ENCODE peak calls at places on chromosome 1, in seven cellular contexts. One of them, this sample, is unnamed.

GRCh38 chr1:216641669-216642460 is 81.4 kb downstream of the ESRRG start:
- DNase-seq in H1: no peak
- DNase-seq in upper lobe of right lung: no peak
- DNase-seq in GM23248: no peak
- DNase-seq in Karpas-422: peak; percentile 43
- DNase-seq in small intestine: no peak
- DNase-seq in mesendoderm: no peak
- DNase-seq in this sample: no peak

GRCh38 chr1:117093870-117094621 is 27.5 kb downstream of the TRIM45 start:
- DNase-seq in GM23248: peak; percentile 78
- DNase-seq in small intestine: peak; percentile 66
- DNase-seq in H1: no peak
- DNase-seq in upper lobe of right lung: no peak
- DNase-seq in mesendoderm: peak; percentile 67
- DNase-seq in Karpas-422: peak; percentile 67
- DNase-seq in this sample: no peak

GRCh38 chr1:238119060-238119459 is 228.3 kb upstream of the ZP4 start:
- DNase-seq in small intestine: no peak
- DNase-seq in Karpas-422: no peak
- DNase-seq in GM23248: no peak
- DNase-seq in H1: no peak
- DNase-seq in mesendoderm: peak; percentile 14
- DNase-seq in upper lobe of right lung: no peak
- DNase-seq in this sample: no peak

GRCh38 chr1:26358411-26359384 is 4.8 kb upstream of the CRYBG2 start:
- DNase-seq in small intestine: peak; percentile 97
- DNase-seq in H1: no peak
- DNase-seq in Karpas-422: peak; percentile 65
- DNase-seq in mesendoderm: peak; percentile 80
- DNase-seq in GM23248: no peak
- DNase-seq in upper lobe of right lung: no peak
- DNase-seq in this sample: no peak

GRCh38 chr1:68331117-68331865 is 99.0 kb upstream of the WLS start:
- DNase-seq in Karpas-422: no peak
- DNase-seq in mesendoderm: no peak
- DNase-seq in small intestine: no peak
- DNase-seq in GM23248: peak; percentile 92
- DNase-seq in upper lobe of right lung: no peak
- DNase-seq in H1: no peak
- DNase-seq in this sample: no peak

GRCh38 chr1:203673550-203674411 is 47.1 kb downstream of the ATP2B4 start:
- DNase-seq in mesendoderm: peak; percentile 92
- DNase-seq in upper lobe of right lung: no peak
- DNase-seq in small intestine: peak; percentile 56
- DNase-seq in Karpas-422: peak; percentile 55
- DNase-seq in GM23248: peak; percentile 98
- DNase-seq in H1: no peak
- DNase-seq in this sample: peak; percentile 60

GRCh38 chr1:247409869-247410544 is 6.0 kb upstream of the NLRP3 start:
- DNase-seq in H1: no peak
- DNase-seq in upper lobe of right lung: no peak
- DNase-seq in GM23248: no peak
- DNase-seq in Karpas-422: no peak
- DNase-seq in mesendoderm: no peak
- DNase-seq in small intestine: no peak
- DNase-seq in this sample: no peak

GRCh38 chr1:213564215-213564659 is 423.5 kb upstream of the PROX1 start:
- DNase-seq in Karpas-422: peak; percentile 53
- DNase-seq in H1: no peak
- DNase-seq in mesendoderm: peak; percentile 70
- DNase-seq in GM23248: no peak
- DNase-seq in small intestine: peak; percentile 88
- DNase-seq in upper lobe of right lung: no peak
- DNase-seq in this sample: no peak

GRCh38 chr1:98086796-98087195 is 166.0 kb upstream of the DPYD start:
- DNase-seq in mesendoderm: peak; percentile 97
- DNase-seq in upper lobe of right lung: no peak
- DNase-seq in Karpas-422: no peak
- DNase-seq in GM23248: peak; percentile 94
- DNase-seq in H1: peak; percentile 31
- DNase-seq in small intestine: peak; percentile 75
- DNase-seq in this sample: no peak

GRCh38 chr1:82565146-82565545 is 764.4 kb downstream of the ADGRL2 start:
- DNase-seq in mesendoderm: peak; percentile 87
- DNase-seq in H1: peak; percentile 23
- DNase-seq in Karpas-422: no peak
- DNase-seq in upper lobe of right lung: no peak
- DNase-seq in small intestine: no peak
- DNase-seq in GM23248: peak; percentile 87
- DNase-seq in this sample: no peak

GRCh38 chr1:115140442-115141144 is 51.3 kb upstream of the TSPAN2 start:
- DNase-seq in mesendoderm: no peak
- DNase-seq in Karpas-422: no peak
- DNase-seq in GM23248: no peak
- DNase-seq in upper lobe of right lung: no peak
- DNase-seq in H1: no peak
- DNase-seq in small intestine: no peak
- DNase-seq in this sample: no peak

GRCh38 chr1:101129975-101130374 is 104.4 kb upstream of the DPH5 start:
- DNase-seq in H1: no peak
- DNase-seq in upper lobe of right lung: no peak
- DNase-seq in small intestine: no peak
- DNase-seq in Karpas-422: no peak
- DNase-seq in GM23248: no peak
- DNase-seq in mesendoderm: no peak
- DNase-seq in this sample: no peak

GRCh38 chr1:1132042-1132927 is 16.4 kb upstream of the C1orf159 start:
- DNase-seq in small intestine: peak; percentile 76
- DNase-seq in mesendoderm: no peak
- DNase-seq in Karpas-422: no peak
- DNase-seq in upper lobe of right lung: peak; percentile 80
- DNase-seq in H1: no peak
- DNase-seq in GM23248: no peak
- DNase-seq in this sample: no peak

GRCh38 chr1:198798923-198799386 is 160.1 kb downstream of the PTPRC start:
- DNase-seq in small intestine: no peak
- DNase-seq in Karpas-422: no peak
- DNase-seq in GM23248: no peak
- DNase-seq in H1: no peak
- DNase-seq in upper lobe of right lung: no peak
- DNase-seq in mesendoderm: peak; percentile 11
- DNase-seq in this sample: no peak

GRCh38 chr1:158026641-158027040 is 33.2 kb downstream of the KIRREL1 start:
- DNase-seq in H1: no peak
- DNase-seq in upper lobe of right lung: no peak
- DNase-seq in GM23248: no peak
- DNase-seq in Karpas-422: no peak
- DNase-seq in mesendoderm: no peak
- DNase-seq in small intestine: no peak
- DNase-seq in this sample: no peak

GRCh38 chr1:193589597-193590040 is 403.2 kb upstream of the B3GALT2 start:
- DNase-seq in GM23248: peak; percentile 17
- DNase-seq in Karpas-422: no peak
- DNase-seq in H1: no peak
- DNase-seq in small intestine: no peak
- DNase-seq in upper lobe of right lung: no peak
- DNase-seq in mesendoderm: peak; percentile 14
- DNase-seq in this sample: no peak

GRCh38 chr1:54249798-54250497 is 50.0 kb downstream of the MRPL37 start:
- DNase-seq in upper lobe of right lung: no peak
- DNase-seq in GM23248: peak; percentile 78
- DNase-seq in H1: no peak
- DNase-seq in mesendoderm: peak; percentile 91
- DNase-seq in small intestine: peak; percentile 59
- DNase-seq in Karpas-422: no peak
- DNase-seq in this sample: no peak

GRCh38 chr1:67060811-67061218 is 6.9 kb upstream of the SLC35D1 start:
- DNase-seq in mesendoderm: peak; percentile 13
- DNase-seq in Karpas-422: no peak
- DNase-seq in GM23248: peak; percentile 97
- DNase-seq in H1: no peak
- DNase-seq in small intestine: no peak
- DNase-seq in upper lobe of right lung: no peak
- DNase-seq in this sample: no peak

DNA sequence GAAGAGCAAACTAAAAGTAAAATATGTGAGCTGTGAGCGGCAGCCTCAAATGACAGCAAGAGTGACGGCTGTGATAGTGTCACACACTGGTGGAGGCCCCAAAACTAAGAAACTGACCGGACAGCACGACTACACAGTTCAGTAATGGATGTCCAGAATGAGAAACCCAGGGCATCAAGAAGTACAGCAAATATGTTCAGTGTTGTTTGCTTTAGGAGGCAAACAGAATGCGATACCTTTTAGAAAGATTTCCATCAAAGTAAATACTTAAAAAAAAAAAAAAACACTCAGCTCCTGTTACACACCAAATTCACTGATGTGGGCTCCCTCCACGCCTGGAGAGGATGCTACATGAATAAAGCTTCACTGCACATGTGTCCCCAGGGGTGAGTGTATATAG is 1.1 kb upstream of the PKP1 start:
- DNase-seq in GM23248: no peak
- DNase-seq in small intestine: no peak
- DNase-seq in H1: no peak
- DNase-seq in mesendoderm: no peak
- DNase-seq in upper lobe of right lung: no peak
- DNase-seq in Karpas-422: no peak
- DNase-seq in this sample: no peak
- H3K27ac ChIP-seq in GM23248: no peak overlapping the region
- H3K27ac ChIP-seq in small intestine: no peak overlapping the region
- H3K27ac ChIP-seq in H1: no peak overlapping the region
- H3K27ac ChIP-seq in mesendoderm: no peak overlapping the region
- H3K27ac ChIP-seq in upper lobe of right lung: no peak overlapping the region
- H3K27ac ChIP-seq in Karpas-422: no peak overlapping the region
- H3K27ac ChIP-seq in this sample: no peak overlapping the region

DNA sequence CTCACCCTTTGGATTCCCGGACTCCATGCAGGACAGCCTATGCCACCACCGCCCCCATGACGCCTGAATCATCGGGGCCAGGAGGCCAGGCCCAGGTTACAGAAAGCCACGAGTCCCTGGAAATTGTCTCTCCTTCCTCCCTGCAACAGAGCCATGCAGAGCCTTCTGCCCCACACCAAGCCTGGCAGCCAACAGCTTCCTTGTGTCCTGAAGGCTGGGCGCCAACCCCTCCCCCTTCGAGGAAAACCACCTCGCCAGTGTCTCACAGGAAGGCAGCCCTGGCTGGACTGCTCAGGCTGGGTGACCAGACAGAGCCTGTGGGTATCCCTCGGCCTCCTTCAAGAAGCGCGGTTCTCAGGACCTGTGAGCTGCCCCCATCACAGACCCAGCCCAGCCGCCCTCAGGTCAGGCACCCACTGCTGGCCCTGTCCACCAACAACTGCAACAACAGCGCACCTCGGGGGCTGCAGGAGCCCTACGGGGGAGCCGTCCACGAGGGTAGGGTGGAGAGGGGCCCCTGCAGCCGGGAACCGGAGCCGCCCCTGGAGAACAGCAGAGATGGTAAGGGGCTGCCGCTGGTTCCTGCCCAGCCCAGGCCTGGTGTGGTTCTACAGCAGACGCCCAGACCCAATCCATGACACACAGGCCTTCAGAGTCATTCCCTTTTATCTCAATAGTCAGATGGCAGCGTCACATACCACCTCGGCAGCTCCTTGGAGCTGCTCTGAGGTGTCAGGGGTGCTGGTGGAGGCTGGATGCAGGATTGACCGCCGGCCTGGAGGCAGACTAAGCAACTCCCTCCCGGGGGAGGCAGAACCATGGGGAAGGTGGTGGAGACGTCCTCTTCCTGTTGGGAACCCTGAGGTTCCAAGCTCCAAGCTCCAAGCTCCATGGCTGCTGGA is 23.7 kb downstream of the KIAA1614 start:
- DNase-seq in GM23248: no peak
- DNase-seq in H1: no peak
- DNase-seq in upper lobe of right lung: no peak
- DNase-seq in mesendoderm: no peak
- DNase-seq in Karpas-422: no peak
- DNase-seq in small intestine: no peak
- DNase-seq in this sample: no peak
- H3K4me1 ChIP-seq in GM23248: no peaks in the 10 kb centered on the region
- H3K4me1 ChIP-seq in H1: peaks cover 7% of the 10 kb centered on the region
- H3K4me1 ChIP-seq in upper lobe of right lung: no peaks in the 10 kb centered on the region
- H3K4me1 ChIP-seq in mesendoderm: no peaks in the 10 kb centered on the region
- H3K4me1 ChIP-seq in Karpas-422: peaks cover 7% of the 10 kb centered on the region
- H3K4me1 ChIP-seq in small intestine: peaks cover 3% of the 10 kb centered on the region
- H3K4me1 ChIP-seq in this sample: no peaks in the 10 kb centered on the region

DNA sequence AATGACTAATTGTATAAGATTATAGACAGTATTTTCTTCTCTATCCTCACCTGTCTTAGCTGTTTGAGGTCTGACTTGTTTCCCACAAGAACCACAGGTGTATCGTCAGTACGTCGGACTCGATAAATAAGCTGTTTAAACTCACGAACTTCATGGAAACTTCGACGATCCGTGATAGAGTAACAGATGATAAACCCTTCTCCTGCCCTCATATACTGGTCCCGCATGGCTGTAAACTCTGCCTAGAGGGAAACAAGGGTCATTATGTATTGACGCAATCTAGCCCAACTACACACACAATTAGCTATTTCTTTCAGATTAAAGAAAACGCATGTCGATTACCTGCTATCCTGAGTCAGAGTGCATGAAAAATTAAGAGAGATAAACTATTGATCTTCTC is 6.9 kb downstream of the RIT1 start:
- DNase-seq in upper lobe of right lung: no peak
- DNase-seq in mesendoderm: no peak
- DNase-seq in small intestine: no peak
- DNase-seq in GM23248: no peak
- DNase-seq in Karpas-422: no peak
- DNase-seq in H1: no peak
- DNase-seq in this sample: no peak
- H3K36me3 ChIP-seq in upper lobe of right lung: peaks cover 100% of the 10 kb centered on the region
- H3K36me3 ChIP-seq in mesendoderm: peaks cover 18% of the 10 kb centered on the region
- H3K36me3 ChIP-seq in small intestine: peaks cover 12% of the 10 kb centered on the region
- H3K36me3 ChIP-seq in GM23248: peaks cover 65% of the 10 kb centered on the region
- H3K36me3 ChIP-seq in Karpas-422: peaks cover 48% of the 10 kb centered on the region
- H3K36me3 ChIP-seq in H1: peaks cover 19% of the 10 kb centered on the region
- H3K36me3 ChIP-seq in this sample: peaks cover 9% of the 10 kb centered on the region

DNA sequence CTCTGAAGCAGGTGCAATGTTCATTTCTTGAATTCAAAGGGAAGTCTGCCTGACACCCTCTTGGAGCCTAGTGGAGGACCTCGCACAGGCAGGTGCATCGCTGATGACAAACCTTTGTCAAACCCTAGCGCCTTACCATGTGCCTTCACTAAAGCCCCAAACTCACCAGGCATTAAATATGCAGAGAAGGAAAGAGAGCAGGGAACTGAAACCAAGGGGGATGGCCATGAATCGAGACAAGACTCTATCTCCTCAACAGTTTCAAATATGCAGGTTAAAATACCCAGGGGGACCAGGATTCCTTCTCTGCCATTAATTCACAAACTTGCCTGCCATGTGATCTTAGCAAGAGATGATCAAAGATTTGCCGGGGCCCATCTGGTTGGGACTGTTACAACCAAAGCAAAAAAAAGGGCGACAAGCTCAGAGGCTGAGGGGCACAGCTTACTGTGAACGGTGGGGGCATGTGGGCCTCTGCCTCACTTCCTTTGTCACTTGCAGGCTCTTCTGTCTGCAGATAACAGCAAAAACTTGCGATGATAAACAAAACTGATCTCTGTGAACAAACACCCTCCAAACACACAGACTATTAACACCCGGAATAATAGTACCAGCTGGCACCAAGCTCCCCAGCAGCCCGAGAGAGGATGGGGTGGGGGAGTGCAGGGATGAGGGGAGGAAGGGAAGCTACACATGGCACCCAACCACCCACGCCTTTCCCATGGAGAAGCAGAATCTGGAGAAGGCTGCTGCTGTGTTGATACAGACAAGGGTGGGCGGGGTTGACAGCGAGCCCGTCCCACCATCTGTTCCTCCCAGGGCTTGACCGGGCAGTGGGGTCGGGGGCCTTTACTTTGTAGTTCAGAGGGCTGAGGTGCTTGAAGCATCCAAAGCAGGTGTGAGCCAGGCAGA is 33.9 kb downstream of the TMEM63A start:
- DNase-seq in GM23248: peak; percentile 19
- DNase-seq in H1: no peak
- DNase-seq in Karpas-422: peak; percentile 52
- DNase-seq in upper lobe of right lung: no peak
- DNase-seq in mesendoderm: no peak
- DNase-seq in small intestine: no peak
- DNase-seq in this sample: no peak
- H3K27ac ChIP-seq in GM23248: no peak overlapping the region
- H3K27ac ChIP-seq in H1: no peak overlapping the region
- H3K27ac ChIP-seq in Karpas-422: no peak overlapping the region
- H3K27ac ChIP-seq in upper lobe of right lung: no peak overlapping the region
- H3K27ac ChIP-seq in mesendoderm: no peak overlapping the region
- H3K27ac ChIP-seq in small intestine: peak overlapping the region; percentile 63
- H3K27ac ChIP-seq in this sample: no peak overlapping the region